ENCODE peak calls at places on chromosomes 2 and 18, in five cellular contexts. J is left lung; X is effector memory CD4-positive, alpha-beta T cell; Z is heart left ventricle; N is A549. S is an unnamed sample. For H3K4me1 and H3K9me3, the result is how much of the 10 kb centered on the place peaks cover.

GRCh38 chr2:207394203-207394741 is 135.5 kb upstream of the CREB1 start:
- DNase-seq in J (no peak), X (no peak), Z (no peak), N (peak), S (no peak)

GRCh38 chr18:48885951-48886400 is 64.8 kb downstream of the SMAD7 start:
- DNase-seq in J (peak), X (no peak), Z (no peak), N (no peak), S (no peak)

GRCh38 chr18:44715841-44716240 is 35.2 kb downstream of the SETBP1 start:
- DNase-seq in J (no peak), X (no peak), Z (no peak), N (no peak), S (no peak)

GRCh38 chr2:127162261-127163089 is 55.5 kb upstream of the BIN1 start:
- DNase-seq in J (no peak), X (no peak), Z (no peak), N (no peak), S (no peak)

GRCh38 chr2:203155406-203155805 is 83.4 kb upstream of the CYP20A1 start:
- DNase-seq in J (no peak), X (no peak), Z (no peak), N (no peak), S (no peak)

GRCh38 chr18:37414816-37415215 is 150.8 kb downstream of the CELF4 start:
- DNase-seq in J (no peak), X (no peak), Z (no peak), N (no peak), S (no peak)

GRCh38 chr2:74104839-74105238 is 42.9 kb downstream of the BOLA3 start:
- DNase-seq in J (no peak), X (no peak), Z (no peak), N (no peak), S (no peak)

GRCh38 chr2:239240480-239240881 is 160.3 kb downstream of the HDAC4 start:
- DNase-seq in J (no peak), X (no peak), Z (peak), N (no peak), S (peak)

GRCh38 chr2:39494784-39495251 is 57.7 kb upstream of the MAP4K3 start:
- DNase-seq in J (peak), X (no peak), Z (peak), N (peak), S (no peak)

GRCh38 chr2:56770490-56770889 is 586.7 kb downstream of the CCDC85A start:
- DNase-seq in J (no peak), X (no peak), Z (no peak), N (no peak), S (no peak)

GRCh38 chr2:177538323-177538722 is 145.8 kb downstream of the AGPS start:
- DNase-seq in J (no peak), X (no peak), Z (no peak), N (no peak), S (no peak)

GRCh38 chr2:10028988-10029874 is 14.1 kb upstream of the KLF11 start:
- DNase-seq in J (peak), X (no peak), Z (peak), N (no peak), S (peak)

GRCh38 chr2:1187189-1187588 is 226.1 kb upstream of the TPO start:
- DNase-seq in J (no peak), X (no peak), Z (no peak), N (no peak), S (no peak)

GRCh38 chr2:104853926-104854506 is at the start of gene POU3F3:
- DNase-seq in J (no peak), X (no peak), Z (peak), N (peak), S (peak)

GRCh38 chr2:136104977-136105376 is 13.0 kb downstream of the CXCR4 start:
- DNase-seq in J (no peak), X (no peak), Z (no peak), N (no peak), S (no peak)

GRCh38 chr2:127575185-127575765 is 39.8 kb downstream of the MYO7B start:
- DNase-seq in J (no peak), X (no peak), Z (no peak), N (no peak), S (no peak)

GRCh38 chr2:100262043-100262442 is 60.3 kb downstream of the LONRF2 start:
- DNase-seq in J (peak), X (no peak), Z (peak), N (no peak), S (peak)

GRCh38 chr2:39241588-39241987 is 2.2 kb downstream of the CDKL4 start:
- DNase-seq in J (no peak), X (no peak), Z (no peak), N (no peak), S (no peak)

GRCh38 chr18:69158949-69159348 is 241.7 kb upstream of the DOK6 start:
- DNase-seq in J (no peak), X (no peak), Z (no peak), N (no peak), S (no peak)

GRCh38 chr18:70154591-70155194 is 50.8 kb downstream of the RTTN start:
- DNase-seq in J (no peak), X (no peak), Z (no peak), N (no peak), S (no peak)

GRCh38 chr18:59743561-59743960 is 46.3 kb upstream of the CCBE1 start:
- DNase-seq in J (no peak), X (no peak), Z (no peak), N (no peak), S (no peak)

GRCh38 chr2:119491776-119492525 is 32.3 kb downstream of the SCTR start:
- DNase-seq in J (no peak), X (no peak), Z (no peak), N (peak), S (no peak)

GRCh38 chr2:29517421-29517820 is 402.2 kb downstream of the CLIP4 start:
- DNase-seq in J (no peak), X (no peak), Z (no peak), N (no peak), S (no peak)

GRCh38 chr2:215358891-215359575 is 47.2 kb downstream of the ATIC start:
- DNase-seq in J (no peak), X (no peak), Z (no peak), N (no peak), S (no peak)

GRCh38 chr2:74632209-74632938 is 15.8 kb downstream of the M1AP start:
- DNase-seq in J (peak), X (no peak), Z (no peak), N (peak), S (no peak)

GRCh38 chr2:172919732-172920131 is 155.9 kb upstream of the MAP3K20 start:
- DNase-seq in J (no peak), X (no peak), Z (no peak), N (no peak), S (no peak)

GRCh38 chr2:202355993-202356505 is 20.1 kb upstream of the BMPR2 start:
- DNase-seq in J (no peak), X (no peak), Z (no peak), N (no peak), S (no peak)

GRCh38 chr2:191321861-191322662 is 76.9 kb downstream of the MYO1B start:
- DNase-seq in J (no peak), X (no peak), Z (no peak), N (no peak), S (no peak)

GRCh38 chr2:7377861-7378569 is 460.8 kb downstream of the RNF144A start:
- DNase-seq in J (no peak), X (no peak), Z (peak), N (no peak), S (no peak)

GRCh38 chr18:21672868-21673267 is 31.7 kb downstream of the ABHD3 start:
- DNase-seq in J (no peak), X (no peak), Z (peak), N (peak), S (peak)

GRCh38 chr2:164843346-164843841 is 1.8 kb upstream of the COBLL1 start:
- DNase-seq in J (no peak), X (no peak), Z (no peak), N (no peak), S (no peak)

GRCh38 chr2:145038041-145038525 is 518.2 kb upstream of the ZEB2 start:
- DNase-seq in J (no peak), X (no peak), Z (no peak), N (peak), S (no peak)

GRCh38 chr2:200077210-200077650 is 121.8 kb downstream of the MAIP1 start:
- DNase-seq in J (no peak), X (no peak), Z (no peak), N (peak), S (no peak)

GRCh38 chr2:170817247-170817998 is 736 bp downstream of the GAD1 start:
- DNase-seq in J (no peak), X (no peak), Z (no peak), N (peak), S (no peak)

DNA sequence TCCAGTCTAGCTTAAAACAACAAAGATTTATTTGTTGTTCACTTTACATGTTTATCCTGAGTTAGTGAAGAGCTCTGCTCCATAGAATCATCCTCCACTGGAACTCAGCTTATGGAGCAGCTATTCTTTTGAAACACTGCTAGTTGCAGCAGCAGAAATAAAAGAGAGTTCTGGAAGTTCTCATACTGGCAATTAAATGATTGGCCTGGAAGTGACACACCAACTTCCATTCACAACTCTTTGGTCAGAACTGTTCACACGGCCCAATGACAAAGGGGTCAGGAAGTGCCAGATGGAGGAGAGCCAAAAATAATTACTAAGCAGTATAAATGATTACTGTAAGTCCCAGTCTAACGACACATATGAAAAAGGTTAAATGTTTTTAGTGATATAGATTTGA is 39.1 kb downstream of the FBXO11 start:
- DNase-seq in J (no peak), X (no peak), Z (peak), N (peak), S (no peak)
- H3K4me1 ChIP-seq in J (under half), X (under half), Z (under half), N (under half), S (half or more)

GRCh38 chr2:149648282-149649030 is 60.9 kb upstream of the MMADHC start:
- DNase-seq in J (peak), X (no peak), Z (peak), N (peak), S (no peak)

GRCh38 chr2:149651229-149651628 is 63.7 kb upstream of the MMADHC start:
- DNase-seq in J (no peak), X (no peak), Z (no peak), N (peak), S (no peak)

GRCh38 chr2:149650006-149650405 is 62.4 kb upstream of the MMADHC start:
- DNase-seq in J (no peak), X (no peak), Z (no peak), N (no peak), S (no peak)

DNA sequence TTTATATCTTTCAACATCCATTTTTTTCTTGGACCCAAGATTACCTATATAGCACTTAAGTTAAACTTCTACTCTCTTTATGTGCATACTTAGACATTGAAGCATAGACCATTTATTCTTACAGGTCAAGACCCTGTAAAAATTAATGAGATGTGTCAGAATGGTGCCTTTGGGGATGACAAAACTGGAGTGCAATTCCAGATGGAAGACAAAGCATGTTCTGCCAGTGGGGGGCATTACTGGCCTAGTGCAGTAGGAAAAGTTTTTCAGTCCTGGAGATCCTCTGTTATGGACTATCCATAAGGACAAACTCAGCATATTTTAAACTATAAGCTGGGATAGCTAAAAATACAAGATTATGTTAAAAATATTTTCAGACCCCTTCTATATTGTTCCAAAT is 57.8 kb upstream of the MMADHC start:
- DNase-seq in J (no peak), X (no peak), Z (no peak), N (no peak), S (no peak)
- H3K4me3 ChIP-seq in J (no peak), X (no peak), Z (no peak), N (no peak), S (no peak)

GRCh38 chr18:36046898-36047297 is 20.5 kb downstream of the RPRD1A start:
- DNase-seq in J (no peak), X (no peak), Z (no peak), N (no peak), S (no peak)
- H3K9me3 ChIP-seq in J (under half), X (under half), Z (under half), N (under half), S (under half)

DNA sequence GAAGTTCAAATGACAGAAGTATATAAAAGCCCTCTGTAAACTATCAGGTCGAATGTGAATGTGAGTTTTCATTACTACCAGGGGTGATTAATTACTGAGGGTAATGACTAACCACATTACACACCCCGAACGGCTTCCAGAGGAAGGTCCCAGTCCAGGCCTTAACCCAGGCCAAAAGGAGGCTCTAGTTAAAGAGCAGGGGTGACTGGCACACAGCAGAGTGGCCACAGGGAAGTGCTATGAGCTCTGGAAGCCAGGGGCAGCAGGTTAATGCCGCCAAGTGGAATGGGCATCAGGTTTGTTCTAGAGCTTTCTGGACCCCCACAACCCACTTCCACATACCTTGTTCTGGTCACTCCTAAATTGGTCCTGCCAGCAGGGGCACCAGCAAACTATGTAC is 87.7 kb downstream of the BCL11A start:
- DNase-seq in J (no peak), X (no peak), Z (no peak), N (no peak), S (no peak)
- H3K4me1 ChIP-seq in J (under half), X (under half), Z (under half), N (under half), S (under half)

GRCh38 chr18:23177433-23178072 is 42.3 kb downstream of the CABLES1 start:
- DNase-seq in J (no peak), X (no peak), Z (no peak), N (no peak), S (no peak)
- H3K4me3 ChIP-seq in J (no peak), X (no peak), Z (no peak), N (no peak), S (no peak)

DNA sequence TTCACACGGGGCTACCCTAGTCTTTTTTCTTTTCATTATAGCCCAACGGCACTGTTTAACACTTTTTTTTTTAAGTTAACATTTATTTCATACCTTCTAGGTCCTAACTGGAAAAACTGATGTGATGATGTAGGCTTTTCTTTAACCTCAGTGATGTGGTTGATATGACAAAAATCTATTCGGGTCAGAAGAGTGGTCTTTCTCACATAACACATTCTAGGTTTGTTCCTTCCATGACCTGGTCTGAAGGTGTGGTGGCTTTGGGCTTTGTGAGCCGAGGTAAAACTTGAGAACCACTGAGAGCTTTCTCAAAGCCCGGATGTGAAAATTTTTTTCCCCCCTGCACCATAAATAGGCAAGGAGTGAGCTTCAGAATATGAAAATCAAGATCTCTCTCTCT is 44.2 kb downstream of the GPD2 start:
- DNase-seq in J (no peak), X (no peak), Z (no peak), N (no peak), S (no peak)
- H3K9me3 ChIP-seq in J (under half), X (under half), Z (under half), N (under half), S (under half)

S was measured in left ventricle myocardium inferior.